ENCODE peak calls at places on chromosome 4, in six cellular contexts. One of them, this sample, is unnamed.
A peak's percentile ranks its signal among the peaks of the same experiment; 100 is the strongest.

GRCh38 chr4:90393215-90393614 is 266.0 kb downstream of the CCSER1 start:
- DNase-seq in activated naive CD4-positive, alpha-beta T cell: no peak
- DNase-seq in NCI-H1930: no peak
- DNase-seq in heart left ventricle: no peak
- DNase-seq in GM12891: no peak
- DNase-seq in left colon: no peak
- DNase-seq in this sample: no peak

GRCh38 chr4:189845145-189845846 is 95.4 kb upstream of the FRG1 start:
- DNase-seq in NCI-H1930: no peak
- DNase-seq in activated naive CD4-positive, alpha-beta T cell: no peak
- DNase-seq in heart left ventricle: no peak
- DNase-seq in GM12891: no peak
- DNase-seq in left colon: no peak
- DNase-seq in this sample: no peak

GRCh38 chr4:113826431-113826830 is 64.9 kb upstream of the CAMK2D start:
- DNase-seq in GM12891: no peak
- DNase-seq in activated naive CD4-positive, alpha-beta T cell: no peak
- DNase-seq in NCI-H1930: no peak
- DNase-seq in heart left ventricle: no peak
- DNase-seq in left colon: no peak
- DNase-seq in this sample: peak; percentile 92

GRCh38 chr4:785332-786073 is 40.4 kb downstream of the CPLX1 start:
- DNase-seq in NCI-H1930: no peak
- DNase-seq in left colon: no peak
- DNase-seq in GM12891: no peak
- DNase-seq in activated naive CD4-positive, alpha-beta T cell: no peak
- DNase-seq in heart left ventricle: no peak
- DNase-seq in this sample: no peak

GRCh38 chr4:2260336-2261109 is 1.4 kb downstream of the MXD4 start:
- DNase-seq in NCI-H1930: no peak
- DNase-seq in GM12891: no peak
- DNase-seq in activated naive CD4-positive, alpha-beta T cell: no peak
- DNase-seq in left colon: peak; percentile 27
- DNase-seq in heart left ventricle: peak; percentile 22
- DNase-seq in this sample: no peak

GRCh38 chr4:152778656-152779512 is 646 bp downstream of the TIGD4 start:
- DNase-seq in GM12891: peak; percentile 13
- DNase-seq in heart left ventricle: no peak
- DNase-seq in NCI-H1930: peak; percentile 13
- DNase-seq in activated naive CD4-positive, alpha-beta T cell: peak; percentile 21
- DNase-seq in left colon: no peak
- DNase-seq in this sample: peak; percentile 58

GRCh38 chr4:37767546-37767945 is 58.9 kb upstream of the PGM2 start:
- DNase-seq in activated naive CD4-positive, alpha-beta T cell: no peak
- DNase-seq in heart left ventricle: peak; percentile 52
- DNase-seq in GM12891: no peak
- DNase-seq in NCI-H1930: no peak
- DNase-seq in left colon: peak; percentile 60
- DNase-seq in this sample: no peak

GRCh38 chr4:17708992-17709759 is 72.2 kb downstream of the FAM184B start:
- DNase-seq in GM12891: no peak
- DNase-seq in left colon: no peak
- DNase-seq in NCI-H1930: no peak
- DNase-seq in activated naive CD4-positive, alpha-beta T cell: no peak
- DNase-seq in heart left ventricle: no peak
- DNase-seq in this sample: no peak

GRCh38 chr4:46505131-46505530 is 115.2 kb upstream of the GABRA2 start:
- DNase-seq in GM12891: no peak
- DNase-seq in left colon: no peak
- DNase-seq in activated naive CD4-positive, alpha-beta T cell: no peak
- DNase-seq in heart left ventricle: no peak
- DNase-seq in NCI-H1930: no peak
- DNase-seq in this sample: no peak

GRCh38 chr4:167136270-167136669 is 98.0 kb downstream of the SPOCK3 start:
- DNase-seq in heart left ventricle: no peak
- DNase-seq in GM12891: no peak
- DNase-seq in left colon: no peak
- DNase-seq in NCI-H1930: no peak
- DNase-seq in activated naive CD4-positive, alpha-beta T cell: no peak
- DNase-seq in this sample: no peak

GRCh38 chr4:6647169-6647568 is 6.7 kb downstream of the MRFAP1 start:
- DNase-seq in GM12891: no peak
- DNase-seq in activated naive CD4-positive, alpha-beta T cell: no peak
- DNase-seq in left colon: no peak
- DNase-seq in NCI-H1930: no peak
- DNase-seq in heart left ventricle: no peak
- DNase-seq in this sample: no peak

GRCh38 chr4:116632269-116632668 is 453.1 kb downstream of the TRAM1L1 start:
- DNase-seq in heart left ventricle: no peak
- DNase-seq in left colon: no peak
- DNase-seq in activated naive CD4-positive, alpha-beta T cell: no peak
- DNase-seq in NCI-H1930: no peak
- DNase-seq in GM12891: no peak
- DNase-seq in this sample: no peak